ENCODE peak calls at places on chromosomes 7 and 10, in nine cellular contexts. B is fibroblast of lung; X is PC-9; S is activated T-helper 1 cell treated with anti-CD3 and anti-CD28 coated beads, Interleukin-12 subunit alpha, Interleukin-12 subunit beta, Interleukin-2, Interleukin-4 antibody, amounts not matched to agents 30 ng/mL and 10 ng/mL and 1 ng/mL, durations not matched to agents 14 hours and 24 hours and 36 hours; E is GM23248; W is non-pigmented ciliary epithelial cell; Z is cardiac muscle cell; C is left ventricle myocardium superior; Y is activated CD4-positive, alpha-beta T cell treated with anti-CD3 and anti-CD28 coated beads, Interleukin-2, amount 50 U/mL, for 4 hours. U is an unnamed sample.

GRCh38 chr10:16195178-16195769 is 241.5 kb upstream of the PTER start:
- DNase-seq in W (no peak), Z (no peak), C (no peak), B (no peak), E (no peak), Y (no peak), X (no peak), S (peak), U (no peak)

GRCh38 chr10:4475796-4476195 is 350.2 kb upstream of the AKR1E2 start:
- DNase-seq in B (no peak), Z (no peak), W (no peak), S (no peak), X (no peak), Y (no peak), C (no peak), E (no peak), U (no peak)

GRCh38 chr7:43905209-43905946 is 1.0 kb downstream of the URGCP start:
- DNase-seq in C (no peak), E (peak), X (peak), B (peak), Z (no peak), W (no peak), Y (no peak), S (no peak), U (peak)

GRCh38 chr7:150374472-150374871 is 4.7 kb upstream of the ZNF775 start:
- DNase-seq in X (no peak), W (no peak), Y (no peak), S (no peak), E (no peak), C (no peak), B (no peak), Z (no peak), U (no peak)

GRCh38 chr7:35754741-35755140 is 46.1 kb upstream of the SEPTIN7 start:
- DNase-seq in S (no peak), C (no peak), Y (no peak), E (peak), X (no peak), W (no peak), Z (peak), B (no peak), U (no peak)

GRCh38 chr10:121078672-121079102 is 227.5 kb downstream of the WDR11 start:
- DNase-seq in Z (no peak), Y (no peak), B (peak), C (no peak), S (no peak), E (no peak), X (no peak), W (no peak), U (no peak)

GRCh38 chr10:54434782-54435181 is 366.2 kb downstream of the PCDH15 start:
- DNase-seq in W (no peak), Y (no peak), B (no peak), S (no peak), C (no peak), Z (no peak), E (no peak), X (no peak), U (no peak)

GRCh38 chr7:77566421-77566820 is 29.3 kb downstream of the PTPN12 start:
- DNase-seq in S (no peak), B (no peak), Y (no peak), E (no peak), W (no peak), X (no peak), Z (no peak), C (no peak), U (no peak)

GRCh38 chr10:11536256-11536655 is 75.2 kb downstream of the USP6NL start:
- DNase-seq in Y (no peak), X (no peak), B (no peak), Z (no peak), C (no peak), W (no peak), E (no peak), S (no peak), U (no peak)

GRCh38 chr7:1664711-1665591 is 5.1 kb upstream of the ELFN1 start:
- DNase-seq in Y (peak), X (peak), B (peak), S (peak), Z (peak), E (peak), W (peak), C (peak), U (peak)

GRCh38 chr7:105015631-105015965 is 1.6 kb downstream of the KMT2E start:
- DNase-seq in X (no peak), E (peak), B (peak), Y (no peak), S (no peak), C (no peak), W (no peak), Z (peak), U (peak)

GRCh38 chr10:78165617-78166016 is 132.0 kb downstream of the RPS24 start:
- DNase-seq in W (no peak), B (no peak), Z (no peak), E (no peak), Y (no peak), C (no peak), S (no peak), X (no peak), U (no peak)

GRCh38 chr7:14846405-14846804 is 56.1 kb downstream of the DGKB start:
- DNase-seq in E (no peak), X (no peak), S (no peak), W (no peak), Y (no peak), B (no peak), C (no peak), Z (no peak), U (no peak)

GRCh38 chr10:17805921-17806577 is 3.1 kb upstream of the MRC1 start:
- DNase-seq in C (no peak), Y (peak), B (no peak), W (no peak), S (no peak), X (peak), Z (no peak), E (no peak), U (no peak)

GRCh38 chr10:51092402-51092801 is 18.1 kb downstream of the PRKG1 start:
- DNase-seq in B (peak), W (no peak), X (no peak), E (peak), Y (no peak), Z (peak), S (no peak), C (peak), U (peak)

GRCh38 chr10:25753776-25754175 is 180.3 kb upstream of the MYO3A start:
- DNase-seq in C (no peak), X (no peak), B (peak), Z (peak), S (no peak), Y (no peak), E (peak), W (peak), U (no peak)

GRCh38 chr7:138816650-138817049 is 18.7 kb upstream of the ATP6V0A4 start:
- DNase-seq in X (no peak), Y (no peak), B (no peak), W (no peak), E (no peak), Z (no peak), C (no peak), S (no peak), U (no peak)

GRCh38 chr10:68406111-68406814 is 814 bp downstream of the RUFY2 start:
- DNase-seq in E (peak), X (peak), Y (peak), W (no peak), S (no peak), C (peak), Z (peak), B (peak), U (peak)

GRCh38 chr7:157667261-157667660 is 330.5 kb downstream of the DNAJB6 start:
- DNase-seq in Y (no peak), B (no peak), X (no peak), Z (no peak), S (no peak), W (no peak), C (no peak), E (no peak), U (no peak)

GRCh38 chr10:48406204-48406603 is 99.7 kb downstream of the MAPK8 start:
- DNase-seq in Y (no peak), E (peak), X (no peak), B (peak), S (no peak), W (no peak), Z (peak), C (no peak), U (no peak)

GRCh38 chr10:132614431-132615341 is 77.1 kb downstream of the INPP5A start:
- DNase-seq in B (no peak), C (no peak), Y (no peak), Z (no peak), X (no peak), W (no peak), S (no peak), E (no peak), U (no peak)

GRCh38 chr7:15507235-15507634 is 54.6 kb downstream of the AGMO start:
- DNase-seq in S (no peak), Y (no peak), W (no peak), X (no peak), Z (no peak), C (no peak), E (no peak), B (no peak), U (no peak)

GRCh38 chr10:15182541-15183207 is 14.2 kb upstream of the NMT2 start:
- DNase-seq in B (no peak), E (peak), W (no peak), Y (no peak), C (no peak), Z (peak), X (no peak), S (no peak), U (no peak)

GRCh38 chr10:44411251-44411650 is 26.4 kb upstream of the CXCL12 start:
- DNase-seq in E (no peak), W (no peak), C (no peak), X (no peak), Y (no peak), Z (no peak), B (no peak), S (no peak), U (no peak)

GRCh38 chr10:69090687-69091450 is 3.0 kb downstream of the SRGN start:
- DNase-seq in C (no peak), B (no peak), W (no peak), Y (no peak), X (no peak), E (peak), Z (no peak), S (no peak), U (no peak)

GRCh38 chr7:126483972-126484371 is 768.8 kb downstream of the GRM8 start:
- DNase-seq in B (no peak), Y (no peak), Z (no peak), E (no peak), W (no peak), S (no peak), C (no peak), X (no peak), U (no peak)

GRCh38 chr7:157690058-157690832 is 353.4 kb downstream of the DNAJB6 start:
- DNase-seq in Z (no peak), B (peak), W (no peak), X (no peak), Y (no peak), E (peak), S (no peak), C (no peak), U (no peak)

GRCh38 chr10:59926086-59926485 is 19.7 kb upstream of the CCDC6 start:
- DNase-seq in C (no peak), S (no peak), E (no peak), Z (no peak), B (no peak), W (no peak), X (no peak), Y (no peak), U (no peak)

GRCh38 chr10:110040767-110041478 is 33.1 kb downstream of the ADD3 start:
- DNase-seq in Y (no peak), C (no peak), W (no peak), B (peak), E (peak), S (no peak), X (no peak), Z (no peak), U (no peak)

GRCh38 chr10:1452777-1453176 is 284.5 kb downstream of the ADARB2 start:
- DNase-seq in W (no peak), Y (no peak), E (no peak), Z (no peak), B (no peak), X (no peak), S (no peak), C (no peak), U (no peak)

GRCh38 chr7:29296421-29296820 is 101.8 kb downstream of the CHN2 start:
- DNase-seq in S (no peak), X (no peak), Y (no peak), Z (no peak), B (no peak), W (no peak), E (no peak), C (no peak), U (no peak)

GRCh38 chr7:121372376-121373024 is 23.6 kb downstream of the FAM3C start:
- DNase-seq in S (no peak), W (no peak), X (no peak), C (no peak), B (peak), E (peak), Z (peak), Y (no peak), U (no peak)

GRCh38 chr7:15967551-15967950 is 281.1 kb upstream of the MEOX2 start:
- DNase-seq in Y (no peak), S (no peak), E (no peak), X (no peak), Z (no peak), C (no peak), W (no peak), B (no peak), U (no peak)

GRCh38 chr7:43462836-43463235 is 120.1 kb upstream of the STK17A start:
- DNase-seq in Z (peak), Y (no peak), S (no peak), B (peak), E (peak), C (no peak), X (no peak), W (no peak), U (no peak)

GRCh38 chr7:101088069-101088425 is 2.8 kb downstream of the TRIM56 start:
- DNase-seq in S (no peak), C (no peak), E (no peak), Z (no peak), Y (no peak), X (no peak), W (no peak), B (no peak), U (no peak)

GRCh38 chr10:71083457-71083975 is 128.9 kb upstream of the UNC5B start:
- DNase-seq in Y (no peak), E (no peak), S (no peak), B (no peak), W (no peak), X (no peak), C (peak), Z (no peak), U (no peak)

GRCh38 chr10:2620827-2621521 is 446.4 kb upstream of the PFKP start:
- DNase-seq in E (no peak), W (no peak), S (no peak), X (no peak), B (no peak), C (no peak), Z (no peak), Y (no peak), U (no peak)

GRCh38 chr7:140904081-140904480 is 20.6 kb downstream of the BRAF start:
- DNase-seq in C (no peak), W (no peak), X (no peak), S (no peak), E (peak), Y (no peak), Z (no peak), B (no peak), U (no peak)

GRCh38 chr10:61397175-61397986 is 55.8 kb downstream of the TMEM26 start:
- DNase-seq in Y (no peak), W (no peak), B (peak), C (no peak), X (no peak), Z (peak), E (peak), S (no peak), U (no peak)

GRCh38 chr10:85826377-85826776 is 540.2 kb downstream of the GRID1 start:
- DNase-seq in S (no peak), C (no peak), Y (no peak), B (no peak), E (no peak), X (no peak), W (no peak), Z (no peak), U (no peak)

U was measured in substantia nigra.